ENCODE peak calls at places on chromosomes 1 and 21, in nine cellular contexts. L is NK-92 treated with Interleukin-12 subunit alpha and Interleukin-12 subunit beta, amount 100 ng/mL, for 24 hours; F is nucleus accumbens; A is sciatic nerve; O is A172; B is GDM1; D is GM12864; H is NCI-H2081; R is fibroblast of mammary gland. X is an unnamed sample.

GRCh38 chr21:40335689-40336088 is 468.5 kb downstream of the PCP4 start:
- DNase-seq in L (no peak), F (no peak), A (no peak), O (no peak), B (no peak), D (no peak), H (peak), R (no peak), X (no peak)

GRCh38 chr1:10694274-10694632 is 102.2 kb downstream of the CASZ1 start:
- DNase-seq in L (peak), F (no peak), A (no peak), O (no peak), B (peak), D (no peak), H (no peak), R (peak), X (peak)

GRCh38 chr1:15736035-15736665 is at the start of gene SLC25A34:
- DNase-seq in L (no peak), F (no peak), A (no peak), O (no peak), B (no peak), D (no peak), H (peak), R (no peak), X (no peak)

GRCh38 chr1:243730499-243731150 is 119.4 kb downstream of the AKT3 start:
- DNase-seq in L (no peak), F (no peak), A (no peak), O (no peak), B (no peak), D (no peak), H (no peak), R (no peak), X (no peak)

GRCh38 chr21:16330340-16331319 is 600.8 kb downstream of the USP25 start:
- DNase-seq in L (peak), F (no peak), A (no peak), O (peak), B (peak), D (peak), H (peak), R (peak), X (peak)

GRCh38 chr1:60903591-60903990 is 178.8 kb upstream of the NFIA start:
- DNase-seq in L (no peak), F (no peak), A (peak), O (no peak), B (no peak), D (no peak), H (no peak), R (peak), X (peak)

GRCh38 chr1:55038552-55038838 is 853 bp upstream of the PCSK9 start:
- DNase-seq in L (no peak), F (no peak), A (no peak), O (no peak), B (no peak), D (no peak), H (no peak), R (no peak), X (no peak)

GRCh38 chr1:205528887-205529825 is 24.7 kb downstream of the CDK18 start:
- DNase-seq in L (peak), F (peak), A (peak), O (peak), B (peak), D (no peak), H (peak), R (peak), X (peak)

GRCh38 chr1:29243863-29244185 is 7.5 kb downstream of the PTPRU start:
- DNase-seq in L (no peak), F (no peak), A (no peak), O (peak), B (no peak), D (no peak), H (no peak), R (peak), X (peak)

GRCh38 chr1:192832492-192832891 is 23.7 kb downstream of the RGS2 start:
- DNase-seq in L (no peak), F (no peak), A (no peak), O (no peak), B (no peak), D (no peak), H (no peak), R (no peak), X (peak)

GRCh38 chr1:215523128-215523861 is 43.8 kb upstream of the KCTD3 start:
- DNase-seq in L (no peak), F (no peak), A (no peak), O (no peak), B (no peak), D (no peak), H (peak), R (peak), X (peak)

GRCh38 chr1:90717665-90718410 is 736 bp upstream of the BARHL2 start:
- DNase-seq in L (no peak), F (no peak), A (no peak), O (no peak), B (no peak), D (no peak), H (peak), R (peak), X (no peak)

GRCh38 chr1:48916121-48917069 is 139.7 kb upstream of the BEND5 start:
- DNase-seq in L (no peak), F (no peak), A (no peak), O (peak), B (no peak), D (no peak), H (peak), R (peak), X (peak)

GRCh38 chr1:220335668-220336067 is 63.4 kb upstream of the RAB3GAP2 start:
- DNase-seq in L (no peak), F (no peak), A (no peak), O (peak), B (no peak), D (no peak), H (peak), R (no peak), X (peak)

GRCh38 chr1:5108740-5109139 is 454.3 kb downstream of the AJAP1 start:
- DNase-seq in L (no peak), F (no peak), A (no peak), O (no peak), B (no peak), D (no peak), H (no peak), R (no peak), X (no peak)

GRCh38 chr21:37956772-37957171 is 40.5 kb upstream of the KCNJ6 start:
- DNase-seq in L (no peak), F (no peak), A (no peak), O (no peak), B (no peak), D (no peak), H (no peak), R (no peak), X (no peak)

GRCh38 chr1:36306902-36307456 is 811 bp downstream of the SH3D21 start:
- DNase-seq in L (peak), F (peak), A (peak), O (no peak), B (peak), D (peak), H (peak), R (peak), X (no peak)

GRCh38 chr1:37083551-37084119 is 49.3 kb upstream of the GRIK3 start:
- DNase-seq in L (no peak), F (no peak), A (no peak), O (no peak), B (no peak), D (no peak), H (no peak), R (no peak), X (no peak)

GRCh38 chr1:32336963-32337675 is 1.1 kb upstream of the MARCKSL1 start:
- DNase-seq in L (peak), F (no peak), A (no peak), O (peak), B (peak), D (peak), H (no peak), R (peak), X (peak)

GRCh38 chr1:42681771-42682483 is at the start of gene YBX1:
- DNase-seq in L (peak), F (peak), A (peak), O (peak), B (peak), D (peak), H (peak), R (peak), X (peak)

GRCh38 chr1:212645563-212646543 is 37.3 kb downstream of the ATF3 start:
- DNase-seq in L (no peak), F (no peak), A (no peak), O (no peak), B (no peak), D (no peak), H (no peak), R (no peak), X (no peak)

GRCh38 chr1:214441119-214441518 is 110.3 kb downstream of the PTPN14 start:
- DNase-seq in L (no peak), F (no peak), A (no peak), O (no peak), B (peak), D (no peak), H (no peak), R (no peak), X (peak)

X was measured in M059J.